ENCODE peak calls at places on chromosomes 13 and 19, in ten cellular contexts. One of them, this sample, is unnamed.

GRCh38 chr19:18284710-18285430 is 3.4 kb upstream of the JUND start:
- DNase-seq in ovary: no peak
- DNase-seq in H54: no peak
- DNase-seq in uterus: no peak
- DNase-seq in IMR-90: no peak
- DNase-seq in tibial nerve: no peak
- DNase-seq in GM12891: no peak
- DNase-seq in adrenal gland: no peak
- DNase-seq in breast epithelium: no peak
- DNase-seq in sigmoid colon: no peak
- DNase-seq in this sample: no peak

GRCh38 chr13:70623260-70623659 is 515.0 kb upstream of the KLHL1 start:
- DNase-seq in ovary: no peak
- DNase-seq in H54: no peak
- DNase-seq in uterus: no peak
- DNase-seq in IMR-90: peak; percentile 0
- DNase-seq in tibial nerve: no peak
- DNase-seq in GM12891: no peak
- DNase-seq in adrenal gland: no peak
- DNase-seq in breast epithelium: no peak
- DNase-seq in sigmoid colon: no peak
- DNase-seq in this sample: no peak

GRCh38 chr13:44810067-44810840 is 179.0 kb downstream of the NUFIP1 start:
- DNase-seq in ovary: peak; percentile 33
- DNase-seq in H54: no peak
- DNase-seq in uterus: no peak
- DNase-seq in IMR-90: no peak
- DNase-seq in tibial nerve: no peak
- DNase-seq in GM12891: no peak
- DNase-seq in adrenal gland: peak; percentile 27
- DNase-seq in breast epithelium: no peak
- DNase-seq in sigmoid colon: no peak
- DNase-seq in this sample: no peak

GRCh38 chr19:57813919-57814504 is 701 bp downstream of the ZNF552 start:
- DNase-seq in ovary: no peak
- DNase-seq in H54: no peak
- DNase-seq in uterus: no peak
- DNase-seq in IMR-90: no peak
- DNase-seq in tibial nerve: no peak
- DNase-seq in GM12891: no peak
- DNase-seq in adrenal gland: no peak
- DNase-seq in breast epithelium: peak; percentile 39
- DNase-seq in sigmoid colon: no peak
- DNase-seq in this sample: no peak

GRCh38 chr13:45196622-45197021 is 4.2 kb downstream of the KCTD4 start:
- DNase-seq in ovary: no peak
- DNase-seq in H54: peak; percentile 11
- DNase-seq in uterus: no peak
- DNase-seq in IMR-90: peak; percentile 80
- DNase-seq in tibial nerve: no peak
- DNase-seq in GM12891: no peak
- DNase-seq in adrenal gland: peak; percentile 36
- DNase-seq in breast epithelium: no peak
- DNase-seq in sigmoid colon: no peak
- DNase-seq in this sample: no peak

GRCh38 chr19:18000480-18000980 is 7.4 kb upstream of the ARRDC2 start:
- DNase-seq in ovary: no peak
- DNase-seq in H54: no peak
- DNase-seq in uterus: no peak
- DNase-seq in IMR-90: no peak
- DNase-seq in tibial nerve: no peak
- DNase-seq in GM12891: no peak
- DNase-seq in adrenal gland: no peak
- DNase-seq in breast epithelium: no peak
- DNase-seq in sigmoid colon: no peak
- DNase-seq in this sample: no peak

GRCh38 chr13:34931572-34931971 is 10.5 kb upstream of the NBEA start:
- DNase-seq in ovary: no peak
- DNase-seq in H54: no peak
- DNase-seq in uterus: no peak
- DNase-seq in IMR-90: peak; percentile 3
- DNase-seq in tibial nerve: no peak
- DNase-seq in GM12891: no peak
- DNase-seq in adrenal gland: no peak
- DNase-seq in breast epithelium: no peak
- DNase-seq in sigmoid colon: no peak
- DNase-seq in this sample: peak; percentile 13

GRCh38 chr19:43534811-43535761 is 2.1 kb downstream of the ZNF575 start:
- DNase-seq in ovary: peak; percentile 74
- DNase-seq in H54: no peak
- DNase-seq in uterus: peak; percentile 73
- DNase-seq in IMR-90: peak; percentile 61
- DNase-seq in tibial nerve: peak; percentile 36
- DNase-seq in GM12891: no peak
- DNase-seq in adrenal gland: peak; percentile 78
- DNase-seq in breast epithelium: peak; percentile 60
- DNase-seq in sigmoid colon: peak; percentile 87
- DNase-seq in this sample: no peak

GRCh38 chr13:71254384-71254783 is 612.6 kb downstream of the DACH1 start:
- DNase-seq in ovary: no peak
- DNase-seq in H54: no peak
- DNase-seq in uterus: no peak
- DNase-seq in IMR-90: no peak
- DNase-seq in tibial nerve: no peak
- DNase-seq in GM12891: no peak
- DNase-seq in adrenal gland: no peak
- DNase-seq in breast epithelium: no peak
- DNase-seq in sigmoid colon: no peak
- DNase-seq in this sample: no peak

GRCh38 chr13:48976677-48977625 is 1.2 kb downstream of the FNDC3A start:
- DNase-seq in ovary: no peak
- DNase-seq in H54: no peak
- DNase-seq in uterus: no peak
- DNase-seq in IMR-90: no peak
- DNase-seq in tibial nerve: no peak
- DNase-seq in GM12891: no peak
- DNase-seq in adrenal gland: no peak
- DNase-seq in breast epithelium: no peak
- DNase-seq in sigmoid colon: no peak
- DNase-seq in this sample: no peak

GRCh38 chr19:19531951-19532805 is 3.5 kb downstream of the YJEFN3 start:
- DNase-seq in ovary: peak; percentile 91
- DNase-seq in H54: no peak
- DNase-seq in uterus: peak; percentile 84
- DNase-seq in IMR-90: peak; percentile 44
- DNase-seq in tibial nerve: peak; percentile 75
- DNase-seq in GM12891: peak; percentile 87
- DNase-seq in adrenal gland: peak; percentile 68
- DNase-seq in breast epithelium: peak; percentile 62
- DNase-seq in sigmoid colon: peak; percentile 88
- DNase-seq in this sample: no peak

GRCh38 chr13:75870397-75870801 is 234.3 kb downstream of the LMO7 start:
- DNase-seq in ovary: peak; percentile 22
- DNase-seq in H54: no peak
- DNase-seq in uterus: peak; percentile 17
- DNase-seq in IMR-90: peak; percentile 20
- DNase-seq in tibial nerve: no peak
- DNase-seq in GM12891: no peak
- DNase-seq in adrenal gland: no peak
- DNase-seq in breast epithelium: no peak
- DNase-seq in sigmoid colon: no peak
- DNase-seq in this sample: no peak

GRCh38 chr13:93227280-93227905 is 786 bp downstream of the GPC6 start:
- DNase-seq in ovary: no peak
- DNase-seq in H54: peak; percentile 26
- DNase-seq in uterus: no peak
- DNase-seq in IMR-90: peak; percentile 52
- DNase-seq in tibial nerve: peak; percentile 16
- DNase-seq in GM12891: peak; percentile 9
- DNase-seq in adrenal gland: no peak
- DNase-seq in breast epithelium: no peak
- DNase-seq in sigmoid colon: peak; percentile 70
- DNase-seq in this sample: no peak

GRCh38 chr19:53520547-53521372 is 17.2 kb upstream of the ZNF331 start:
- DNase-seq in ovary: peak; percentile 95
- DNase-seq in H54: peak; percentile 98
- DNase-seq in uterus: peak; percentile 96
- DNase-seq in IMR-90: peak; percentile 98
- DNase-seq in tibial nerve: peak; percentile 82
- DNase-seq in GM12891: peak; percentile 80
- DNase-seq in adrenal gland: peak; percentile 98
- DNase-seq in breast epithelium: peak; percentile 96
- DNase-seq in sigmoid colon: peak; percentile 99
- DNase-seq in this sample: no peak
- TF ChIP-seq POLR2A in ovary: peak; percentile 29
- TF ChIP-seq POLR2A in H54: peak; percentile 23
- TF ChIP-seq POLR2A in uterus: peak; percentile 35
- TF ChIP-seq POLR2A in IMR-90: no peak
- TF ChIP-seq POLR2A in tibial nerve: no peak
- TF ChIP-seq POLR2A in GM12891: no peak
- TF ChIP-seq POLR2A in adrenal gland: no peak
- TF ChIP-seq POLR2A in breast epithelium: no peak
- TF ChIP-seq POLR2A in sigmoid colon: no peak
- TF ChIP-seq POLR2A in this sample: no peak

GRCh38 chr13:50129065-50129922 is 114.0 kb downstream of the KCNRG start:
- DNase-seq in ovary: no peak
- DNase-seq in H54: no peak
- DNase-seq in uterus: no peak
- DNase-seq in IMR-90: no peak
- DNase-seq in tibial nerve: peak; percentile 54
- DNase-seq in GM12891: no peak
- DNase-seq in adrenal gland: no peak
- DNase-seq in breast epithelium: no peak
- DNase-seq in sigmoid colon: no peak
- DNase-seq in this sample: no peak
- TF ChIP-seq POLR2A in ovary: no peak
- TF ChIP-seq POLR2A in H54: no peak
- TF ChIP-seq POLR2A in uterus: no peak
- TF ChIP-seq POLR2A in IMR-90: no peak
- TF ChIP-seq POLR2A in tibial nerve: no peak
- TF ChIP-seq POLR2A in GM12891: no peak
- TF ChIP-seq POLR2A in adrenal gland: no peak
- TF ChIP-seq POLR2A in breast epithelium: no peak
- TF ChIP-seq POLR2A in sigmoid colon: no peak
- TF ChIP-seq POLR2A in this sample: no peak

GRCh38 chr19:50147462-50148423 is 15.3 kb downstream of the IZUMO2 start:
- DNase-seq in ovary: peak; percentile 87
- DNase-seq in H54: peak; percentile 91
- DNase-seq in uterus: peak; percentile 84
- DNase-seq in IMR-90: peak; percentile 92
- DNase-seq in tibial nerve: peak; percentile 70
- DNase-seq in GM12891: no peak
- DNase-seq in adrenal gland: peak; percentile 90
- DNase-seq in breast epithelium: peak; percentile 86
- DNase-seq in sigmoid colon: peak; percentile 93
- DNase-seq in this sample: peak; percentile 89
- TF ChIP-seq POLR2A in ovary: peak; percentile 23
- TF ChIP-seq POLR2A in H54: peak; percentile 72
- TF ChIP-seq POLR2A in uterus: no peak
- TF ChIP-seq POLR2A in IMR-90: no peak
- TF ChIP-seq POLR2A in tibial nerve: no peak
- TF ChIP-seq POLR2A in GM12891: no peak
- TF ChIP-seq POLR2A in adrenal gland: peak; percentile 80
- TF ChIP-seq POLR2A in breast epithelium: no peak
- TF ChIP-seq POLR2A in sigmoid colon: no peak
- TF ChIP-seq POLR2A in this sample: peak; percentile 41

GRCh38 chr13:27958928-27959539 is 10.1 kb downstream of the CDX2 start:
- DNase-seq in ovary: no peak
- DNase-seq in H54: no peak
- DNase-seq in uterus: no peak
- DNase-seq in IMR-90: no peak
- DNase-seq in tibial nerve: no peak
- DNase-seq in GM12891: no peak
- DNase-seq in adrenal gland: no peak
- DNase-seq in breast epithelium: peak; percentile 6
- DNase-seq in sigmoid colon: no peak
- DNase-seq in this sample: no peak

GRCh38 chr13:27959976-27960361 is 9.1 kb downstream of the CDX2 start:
- DNase-seq in ovary: no peak
- DNase-seq in H54: no peak
- DNase-seq in uterus: no peak
- DNase-seq in IMR-90: no peak
- DNase-seq in tibial nerve: no peak
- DNase-seq in GM12891: no peak
- DNase-seq in adrenal gland: no peak
- DNase-seq in breast epithelium: no peak
- DNase-seq in sigmoid colon: no peak
- DNase-seq in this sample: no peak

GRCh38 chr13:27962128-27962841 is 6.8 kb downstream of the CDX2 start:
- DNase-seq in ovary: no peak
- DNase-seq in H54: no peak
- DNase-seq in uterus: no peak
- DNase-seq in IMR-90: no peak
- DNase-seq in tibial nerve: no peak
- DNase-seq in GM12891: no peak
- DNase-seq in adrenal gland: no peak
- DNase-seq in breast epithelium: no peak
- DNase-seq in sigmoid colon: no peak
- DNase-seq in this sample: no peak

GRCh38 chr13:27961227-27962085 is 7.7 kb downstream of the CDX2 start:
- DNase-seq in ovary: no peak
- DNase-seq in H54: no peak
- DNase-seq in uterus: no peak
- DNase-seq in IMR-90: no peak
- DNase-seq in tibial nerve: no peak
- DNase-seq in GM12891: no peak
- DNase-seq in adrenal gland: no peak
- DNase-seq in breast epithelium: no peak
- DNase-seq in sigmoid colon: no peak
- DNase-seq in this sample: no peak

DNA sequence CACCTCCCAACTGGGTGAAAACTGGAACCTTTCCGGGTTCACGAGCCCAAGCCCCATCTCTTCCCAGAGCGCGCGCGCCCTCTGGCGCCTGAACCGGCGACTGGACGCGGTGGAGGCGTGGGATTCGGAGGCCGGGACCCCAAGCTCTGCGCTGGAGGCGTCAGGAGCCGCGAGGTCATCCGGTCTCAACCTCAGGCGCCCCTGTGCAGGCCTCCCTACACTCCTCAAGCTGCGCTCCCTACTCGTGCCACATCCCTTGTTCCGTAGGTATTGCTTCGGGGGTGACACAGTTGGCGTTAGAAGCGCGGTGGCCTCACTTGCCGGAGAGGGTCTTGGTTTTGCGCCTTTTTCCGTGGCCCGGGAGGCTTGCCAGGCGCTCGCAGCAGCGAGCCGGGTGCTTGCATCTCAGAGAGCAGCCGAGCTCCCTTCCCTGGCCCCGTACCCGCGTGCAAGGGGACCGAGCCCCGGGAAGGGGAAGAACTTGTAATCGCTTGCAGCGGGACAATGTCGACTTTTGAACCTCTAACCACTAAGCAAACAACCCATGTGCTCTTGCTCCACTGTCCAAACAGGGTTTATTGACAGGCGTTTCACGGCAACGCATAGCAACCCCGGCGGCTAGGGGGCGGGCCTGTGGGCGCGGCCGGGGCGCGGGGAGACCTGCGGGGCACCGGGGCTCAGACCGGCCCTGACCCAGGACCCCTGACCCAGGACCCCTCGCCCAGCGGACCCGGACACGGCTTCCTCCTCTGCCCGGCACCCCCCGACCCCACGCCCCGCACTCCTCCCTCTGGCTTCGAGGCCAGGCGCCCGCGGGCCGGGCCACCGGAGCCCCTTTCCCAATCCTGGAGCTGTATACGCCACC is 8.5 kb downstream of the CDX2 start:
- DNase-seq in ovary: no peak
- DNase-seq in H54: peak; percentile 36
- DNase-seq in uterus: no peak
- DNase-seq in IMR-90: no peak
- DNase-seq in tibial nerve: no peak
- DNase-seq in GM12891: no peak
- DNase-seq in adrenal gland: no peak
- DNase-seq in breast epithelium: peak; percentile 35
- DNase-seq in sigmoid colon: no peak
- DNase-seq in this sample: no peak
- TF ChIP-seq POLR2A in ovary: no peak
- TF ChIP-seq POLR2A in H54: no peak
- TF ChIP-seq POLR2A in uterus: no peak
- TF ChIP-seq POLR2A in IMR-90: no peak
- TF ChIP-seq POLR2A in tibial nerve: no peak
- TF ChIP-seq POLR2A in GM12891: no peak
- TF ChIP-seq POLR2A in adrenal gland: no peak
- TF ChIP-seq POLR2A in breast epithelium: no peak
- TF ChIP-seq POLR2A in sigmoid colon: no peak
- TF ChIP-seq POLR2A in this sample: no peak

This sample was measured in HCT116.